ENCODE peak calls at places on chromosomes 1 and 21, in seven cellular contexts. G, Q, U, S, O, A and Z are unnamed samples.

GRCh38 chr21:25503981-25504380 is 103.3 kb downstream of the MRPL39 start:
- DNase-seq in A (no peak), S (no peak), O (no peak), G (no peak), Q (no peak), U (no peak), Z (no peak)

GRCh38 chr1:93908394-93909145 is 660 bp downstream of the GCLM start:
- DNase-seq in O (peak), U (no peak), Q (peak), A (peak), G (peak), S (peak), Z (peak)

GRCh38 chr21:14742119-14742518 is 196.0 kb upstream of the SAMSN1 start:
- DNase-seq in Q (no peak), O (no peak), U (no peak), A (peak), S (no peak), G (no peak), Z (no peak)

GRCh38 chr21:41373769-41374168 is 11.9 kb downstream of the MX2 start:
- DNase-seq in A (no peak), S (no peak), O (no peak), U (no peak), Q (no peak), G (no peak), Z (no peak)

GRCh38 chr1:109901106-109901505 is 9.5 kb upstream of the CSF1 start:
- DNase-seq in S (no peak), A (no peak), G (no peak), U (no peak), Q (no peak), O (no peak), Z (no peak)

GRCh38 chr1:26218906-26219494 is 15.0 kb upstream of the CEP85 start:
- DNase-seq in O (peak), Q (no peak), U (no peak), G (no peak), S (no peak), A (no peak), Z (no peak)

GRCh38 chr1:67270569-67270968 is 37.1 kb upstream of the IL12RB2 start:
- DNase-seq in A (no peak), O (no peak), Q (no peak), S (peak), G (no peak), U (no peak), Z (no peak)

GRCh38 chr21:34968414-34969333 is 80.4 kb downstream of the RUNX1 start:
- DNase-seq in Q (no peak), U (peak), G (peak), S (peak), A (no peak), O (no peak), Z (peak)

GRCh38 chr1:95903060-95903459 is 669.0 kb downstream of the RWDD3 start:
- DNase-seq in Q (no peak), O (no peak), G (no peak), A (no peak), U (no peak), S (no peak), Z (no peak)

GRCh38 chr1:234067584-234067983 is 163.1 kb downstream of the SLC35F3 start:
- DNase-seq in U (no peak), G (no peak), S (no peak), Q (no peak), O (no peak), A (no peak), Z (no peak)

GRCh38 chr1:37479255-37480124 is 5.1 kb downstream of the ZC3H12A start:
- DNase-seq in U (peak), A (peak), O (no peak), S (peak), G (peak), Q (peak), Z (peak)

GRCh38 chr1:25624155-25624554 is 7.6 kb downstream of the MAN1C1 start:
- DNase-seq in Q (no peak), A (no peak), G (peak), O (no peak), U (no peak), S (peak), Z (peak)

GRCh38 chr1:197666769-197667285 is 108.5 kb downstream of the DENND1B start:
- DNase-seq in Q (no peak), A (no peak), S (no peak), G (no peak), O (no peak), U (no peak), Z (no peak)

GRCh38 chr1:81478217-81478616 is 322.5 kb upstream of the ADGRL2 start:
- DNase-seq in Q (no peak), U (no peak), A (no peak), G (no peak), O (peak), S (no peak), Z (no peak)

GRCh38 chr1:915295-916172 is 8.2 kb upstream of the SAMD11 start:
- DNase-seq in U (no peak), O (no peak), Q (no peak), G (no peak), S (no peak), A (no peak), Z (no peak)

GRCh38 chr1:201349091-201349490 is 28.4 kb downstream of the TNNT2 start:
- DNase-seq in S (no peak), A (no peak), G (no peak), O (no peak), Q (no peak), U (no peak), Z (no peak)

GRCh38 chr1:246297314-246298273 is 209.5 kb downstream of the SMYD3 start:
- DNase-seq in A (peak), S (no peak), G (no peak), O (peak), U (no peak), Q (no peak), Z (no peak)

GRCh38 chr1:212669102-212669501 is 30.5 kb downstream of the BATF3 start:
- DNase-seq in Q (no peak), O (peak), S (no peak), A (peak), G (no peak), U (no peak), Z (no peak)

GRCh38 chr1:112337028-112337531 is 58.9 kb upstream of the CTTNBP2NL start:
- DNase-seq in O (peak), G (no peak), S (peak), U (peak), A (peak), Q (no peak), Z (no peak)

GRCh38 chr1:221643404-221644175 is 98.3 kb downstream of the DUSP10 start:
- DNase-seq in O (no peak), S (no peak), U (no peak), Q (no peak), A (no peak), G (no peak), Z (no peak)

GRCh38 chr1:222815367-222815765 is 527 bp downstream of the DISP1 start:
- DNase-seq in U (no peak), A (peak), O (no peak), Q (peak), S (peak), G (no peak), Z (peak)

GRCh38 chr1:184299076-184299790 is 87.6 kb upstream of the C1orf21 start:
- DNase-seq in A (peak), O (peak), S (no peak), Q (no peak), G (no peak), U (peak), Z (no peak)

GRCh38 chr1:89873757-89874156 is 52.9 kb downstream of the LRRC8D start:
- DNase-seq in O (no peak), U (peak), A (peak), S (no peak), Q (no peak), G (no peak), Z (no peak)

GRCh38 chr1:223345720-223346119 is 18.3 kb downstream of the SUSD4 start:
- DNase-seq in O (no peak), S (no peak), A (no peak), G (no peak), Q (no peak), U (no peak), Z (no peak)

GRCh38 chr1:157652859-157653493 is 47.6 kb downstream of the FCRL3 start:
- DNase-seq in U (no peak), G (no peak), A (no peak), O (no peak), S (no peak), Q (no peak), Z (no peak)

GRCh38 chr1:148333875-148334338 is 149.2 kb downstream of the PPIAL4G start:
- DNase-seq in Q (no peak), G (no peak), O (no peak), U (no peak), A (no peak), S (no peak), Z (no peak)